ENCODE peak calls at places on chromosomes 13 and 19, in four cellular contexts. F is stimulated activated CD4-positive, alpha-beta T cell treated with anti-CD3 and anti-CD28 coated beads, Interleukin-1b, Interleukin-23, amount 100 ng/mL, for 1 hour; W is activated CD4-positive, alpha-beta T cell treated with anti-CD3 and anti-CD28 coated beads for 48 hours; S is transverse colon. B is an unnamed sample.

GRCh38 chr19:46571495-46571894 is 29.6 kb upstream of the CALM3 start:
- DNase-seq in F (no peak), S (no peak), W (peak; percentile 41), B (peak; percentile 46)

GRCh38 chr13:91698767-91699166 is 300.3 kb downstream of the GPC5 start:
- DNase-seq in S (no peak), F (no peak), W (no peak), B (no peak)

GRCh38 chr19:862529-863304 is 3.3 kb downstream of the CFD start:
- DNase-seq in W (peak; percentile 90), F (peak; percentile 61), S (peak; percentile 76), B (peak; percentile 91)

GRCh38 chr13:36163809-36164308 is 32.7 kb upstream of the DCLK1 start:
- DNase-seq in F (no peak), S (peak; percentile 19), W (no peak), B (no peak)

GRCh38 chr13:98785968-98786367 is 33.5 kb upstream of the SLC15A1 start:
- DNase-seq in W (no peak), F (no peak), S (no peak), B (no peak)

GRCh38 chr13:47457631-47458030 is 543.4 kb downstream of the SUCLA2 start:
- DNase-seq in S (no peak), F (no peak), W (no peak), B (no peak)

GRCh38 chr19:13692096-13692495 is 72.2 kb upstream of the MRI1 start:
- DNase-seq in S (no peak), W (no peak), F (no peak), B (no peak)

GRCh38 chr13:105608132-105608531 is 927.3 kb downstream of the EFNB2 start:
- DNase-seq in F (no peak), S (no peak), W (no peak), B (no peak)

GRCh38 chr13:28499579-28499978 is 4.7 kb upstream of the FLT1 start:
- DNase-seq in F (no peak), S (no peak), W (no peak), B (no peak)

GRCh38 chr13:30900952-30901749 is 4.9 kb upstream of the MEDAG start:
- DNase-seq in W (peak; percentile 36), S (no peak), F (no peak), B (no peak)

GRCh38 chr19:36449059-36449670 is 30.7 kb upstream of the ZFP82 start:
- DNase-seq in F (no peak), S (no peak), W (no peak), B (no peak)

GRCh38 chr19:47641891-47642485 is 33.1 kb downstream of the BICRA start:
- DNase-seq in F (no peak), S (no peak), W (no peak), B (no peak)

GRCh38 chr19:39474139-39474620 is 6.5 kb upstream of the TIMM50 start:
- DNase-seq in F (peak; percentile 70), S (peak; percentile 50), W (peak; percentile 84), B (peak; percentile 72)

GRCh38 chr19:50427318-50427925 is 5.3 kb upstream of the MYBPC2 start:
- DNase-seq in W (no peak), F (no peak), S (no peak), B (no peak)

GRCh38 chr13:113846639-113847318 is 17.1 kb downstream of the GAS6 start:
- DNase-seq in F (no peak), S (no peak), W (no peak), B (no peak)